ENCODE peak calls at places on chromosomes 16 and 17, in ten cellular contexts. One of them, this sample, is unnamed.

GRCh38 chr17:42670199-42670924 is 6.4 kb downstream of the PLEKHH3 start:
- DNase-seq in left ventricle myocardium inferior: no peak
- DNase-seq in A549: no peak
- DNase-seq in stomach: no peak
- DNase-seq in neural progenitor cell: peak; percentile 79
- DNase-seq in natural killer cell: no peak
- DNase-seq in dorsolateral prefrontal cortex: no peak
- DNase-seq in progenitor cell of endocrine pancreas: no peak
- DNase-seq in coronary artery: no peak
- DNase-seq in CD8-positive, alpha-beta T cell: no peak
- DNase-seq in this sample: peak; percentile 60

GRCh38 chr17:48722924-48723554 is at the start of gene PRAC2:
- DNase-seq in left ventricle myocardium inferior: no peak
- DNase-seq in A549: no peak
- DNase-seq in stomach: no peak
- DNase-seq in neural progenitor cell: peak; percentile 51
- DNase-seq in natural killer cell: no peak
- DNase-seq in dorsolateral prefrontal cortex: no peak
- DNase-seq in progenitor cell of endocrine pancreas: no peak
- DNase-seq in coronary artery: no peak
- DNase-seq in CD8-positive, alpha-beta T cell: no peak
- DNase-seq in this sample: no peak

GRCh38 chr16:72286936-72287620 is 115.1 kb upstream of the PMFBP1 start:
- DNase-seq in left ventricle myocardium inferior: no peak
- DNase-seq in A549: no peak
- DNase-seq in stomach: no peak
- DNase-seq in neural progenitor cell: no peak
- DNase-seq in natural killer cell: no peak
- DNase-seq in dorsolateral prefrontal cortex: no peak
- DNase-seq in progenitor cell of endocrine pancreas: no peak
- DNase-seq in coronary artery: no peak
- DNase-seq in CD8-positive, alpha-beta T cell: no peak
- DNase-seq in this sample: no peak

GRCh38 chr16:56370836-56371235 is 54.5 kb downstream of the AMFR start:
- DNase-seq in left ventricle myocardium inferior: no peak
- DNase-seq in A549: no peak
- DNase-seq in stomach: peak; percentile 42
- DNase-seq in neural progenitor cell: no peak
- DNase-seq in natural killer cell: no peak
- DNase-seq in dorsolateral prefrontal cortex: no peak
- DNase-seq in progenitor cell of endocrine pancreas: no peak
- DNase-seq in coronary artery: no peak
- DNase-seq in CD8-positive, alpha-beta T cell: no peak
- DNase-seq in this sample: no peak

GRCh38 chr17:28926786-28927185 is 23.9 kb upstream of the DHRS13 start:
- DNase-seq in left ventricle myocardium inferior: no peak
- DNase-seq in A549: no peak
- DNase-seq in stomach: no peak
- DNase-seq in neural progenitor cell: no peak
- DNase-seq in natural killer cell: no peak
- DNase-seq in dorsolateral prefrontal cortex: no peak
- DNase-seq in progenitor cell of endocrine pancreas: no peak
- DNase-seq in coronary artery: no peak
- DNase-seq in CD8-positive, alpha-beta T cell: no peak
- DNase-seq in this sample: no peak

GRCh38 chr16:54077412-54077821 is 209.2 kb downstream of the IRX3 start:
- DNase-seq in left ventricle myocardium inferior: no peak
- DNase-seq in A549: peak; percentile 38
- DNase-seq in stomach: no peak
- DNase-seq in neural progenitor cell: no peak
- DNase-seq in natural killer cell: no peak
- DNase-seq in dorsolateral prefrontal cortex: no peak
- DNase-seq in progenitor cell of endocrine pancreas: no peak
- DNase-seq in coronary artery: no peak
- DNase-seq in CD8-positive, alpha-beta T cell: no peak
- DNase-seq in this sample: no peak

GRCh38 chr17:57255182-57255775 is 1.0 kb upstream of the MSI2 start:
- DNase-seq in left ventricle myocardium inferior: no peak
- DNase-seq in A549: no peak
- DNase-seq in stomach: no peak
- DNase-seq in neural progenitor cell: no peak
- DNase-seq in natural killer cell: no peak
- DNase-seq in dorsolateral prefrontal cortex: no peak
- DNase-seq in progenitor cell of endocrine pancreas: no peak
- DNase-seq in coronary artery: no peak
- DNase-seq in CD8-positive, alpha-beta T cell: no peak
- DNase-seq in this sample: no peak

GRCh38 chr16:49216593-49216992 is 65.0 kb downstream of the CBLN1 start:
- DNase-seq in left ventricle myocardium inferior: no peak
- DNase-seq in A549: no peak
- DNase-seq in stomach: no peak
- DNase-seq in neural progenitor cell: no peak
- DNase-seq in natural killer cell: no peak
- DNase-seq in dorsolateral prefrontal cortex: no peak
- DNase-seq in progenitor cell of endocrine pancreas: no peak
- DNase-seq in coronary artery: no peak
- DNase-seq in CD8-positive, alpha-beta T cell: no peak
- DNase-seq in this sample: no peak

DNA sequence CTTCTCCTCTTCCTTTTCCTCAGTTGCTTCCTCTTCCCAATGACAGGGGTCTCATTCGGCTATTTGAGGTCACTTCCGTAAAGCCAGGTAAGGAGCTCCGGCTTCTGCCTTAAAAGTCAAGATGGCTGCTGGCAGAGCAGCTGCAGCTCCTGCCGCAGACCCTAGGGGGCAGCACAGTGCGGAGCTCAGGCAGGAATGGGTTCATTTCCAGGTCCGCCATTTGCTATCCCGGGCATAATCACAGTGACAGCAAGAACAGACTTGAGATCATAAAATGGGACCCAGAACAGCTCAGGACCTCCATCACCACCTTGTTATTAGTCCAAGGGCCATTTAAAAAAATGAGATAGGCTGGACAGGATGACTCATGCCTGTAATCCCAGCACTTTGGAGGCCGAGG is 199.5 kb downstream of the ZNF18 start:
- DNase-seq in left ventricle myocardium inferior: no peak
- DNase-seq in A549: peak; percentile 17
- DNase-seq in stomach: no peak
- DNase-seq in neural progenitor cell: no peak
- DNase-seq in natural killer cell: no peak
- DNase-seq in dorsolateral prefrontal cortex: no peak
- DNase-seq in progenitor cell of endocrine pancreas: no peak
- DNase-seq in coronary artery: no peak
- DNase-seq in CD8-positive, alpha-beta T cell: no peak
- DNase-seq in this sample: no peak
- TF ChIP-seq CTCF in left ventricle myocardium inferior: no peak
- TF ChIP-seq CTCF in A549: peak; percentile 9
- TF ChIP-seq CTCF in stomach: no peak
- TF ChIP-seq CTCF in neural progenitor cell: peak; percentile 36
- TF ChIP-seq CTCF in natural killer cell: no peak
- TF ChIP-seq CTCF in dorsolateral prefrontal cortex: no peak
- TF ChIP-seq CTCF in progenitor cell of endocrine pancreas: peak; percentile 11
- TF ChIP-seq CTCF in coronary artery: no peak
- TF ChIP-seq CTCF in CD8-positive, alpha-beta T cell: no peak
- TF ChIP-seq CTCF in this sample: no peak

GRCh38 chr16:51374346-51374745 is 223.3 kb upstream of the SALL1 start:
- DNase-seq in left ventricle myocardium inferior: no peak
- DNase-seq in A549: no peak
- DNase-seq in stomach: no peak
- DNase-seq in neural progenitor cell: no peak
- DNase-seq in natural killer cell: no peak
- DNase-seq in dorsolateral prefrontal cortex: no peak
- DNase-seq in progenitor cell of endocrine pancreas: no peak
- DNase-seq in coronary artery: no peak
- DNase-seq in CD8-positive, alpha-beta T cell: no peak
- DNase-seq in this sample: no peak

GRCh38 chr16:51374790-51375189 is 223.7 kb upstream of the SALL1 start:
- DNase-seq in left ventricle myocardium inferior: no peak
- DNase-seq in A549: no peak
- DNase-seq in stomach: no peak
- DNase-seq in neural progenitor cell: no peak
- DNase-seq in natural killer cell: no peak
- DNase-seq in dorsolateral prefrontal cortex: no peak
- DNase-seq in progenitor cell of endocrine pancreas: no peak
- DNase-seq in coronary artery: no peak
- DNase-seq in CD8-positive, alpha-beta T cell: no peak
- DNase-seq in this sample: no peak

DNA sequence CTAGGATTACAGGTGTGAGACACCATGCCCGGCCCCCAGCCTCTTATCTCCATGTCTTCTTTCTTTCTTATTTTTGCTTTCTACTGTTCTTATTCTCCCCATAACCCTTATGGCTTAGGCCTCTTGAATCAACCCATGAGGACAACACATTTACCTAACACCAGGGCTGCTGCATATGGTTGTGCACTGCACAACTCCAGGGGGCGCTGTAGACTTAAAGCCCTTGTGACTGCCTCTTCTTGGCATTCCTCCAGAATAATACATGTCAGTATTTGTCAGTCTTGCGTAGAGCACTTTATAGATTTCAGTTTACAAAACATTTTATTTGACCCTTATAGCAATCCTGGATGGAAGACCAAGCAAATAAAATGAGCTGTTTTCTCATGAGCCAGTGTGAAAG is 225.0 kb upstream of the SALL1 start:
- DNase-seq in left ventricle myocardium inferior: no peak
- DNase-seq in A549: no peak
- DNase-seq in stomach: no peak
- DNase-seq in neural progenitor cell: no peak
- DNase-seq in natural killer cell: no peak
- DNase-seq in dorsolateral prefrontal cortex: no peak
- DNase-seq in progenitor cell of endocrine pancreas: no peak
- DNase-seq in coronary artery: no peak
- DNase-seq in CD8-positive, alpha-beta T cell: no peak
- DNase-seq in this sample: no peak
- TF ChIP-seq CTCF in left ventricle myocardium inferior: no peak
- TF ChIP-seq CTCF in A549: peak; percentile 7
- TF ChIP-seq CTCF in stomach: no peak
- TF ChIP-seq CTCF in neural progenitor cell: peak; percentile 23
- TF ChIP-seq CTCF in natural killer cell: no peak
- TF ChIP-seq CTCF in dorsolateral prefrontal cortex: no peak
- TF ChIP-seq CTCF in progenitor cell of endocrine pancreas: no peak
- TF ChIP-seq CTCF in coronary artery: no peak
- TF ChIP-seq CTCF in CD8-positive, alpha-beta T cell: no peak
- TF ChIP-seq CTCF in this sample: no peak

GRCh38 chr17:38558751-38559024 is 47.1 kb downstream of the SRCIN1 start:
- DNase-seq in left ventricle myocardium inferior: no peak
- DNase-seq in A549: no peak
- DNase-seq in stomach: no peak
- DNase-seq in neural progenitor cell: peak; percentile 40
- DNase-seq in natural killer cell: no peak
- DNase-seq in dorsolateral prefrontal cortex: no peak
- DNase-seq in progenitor cell of endocrine pancreas: no peak
- DNase-seq in coronary artery: no peak
- DNase-seq in CD8-positive, alpha-beta T cell: no peak
- DNase-seq in this sample: no peak

GRCh38 chr17:38560503-38561318 is 45.0 kb downstream of the SRCIN1 start:
- DNase-seq in left ventricle myocardium inferior: no peak
- DNase-seq in A549: no peak
- DNase-seq in stomach: no peak
- DNase-seq in neural progenitor cell: peak; percentile 66
- DNase-seq in natural killer cell: no peak
- DNase-seq in dorsolateral prefrontal cortex: no peak
- DNase-seq in progenitor cell of endocrine pancreas: no peak
- DNase-seq in coronary artery: no peak
- DNase-seq in CD8-positive, alpha-beta T cell: no peak
- DNase-seq in this sample: no peak

GRCh38 chr17:38559880-38560230 is 45.9 kb downstream of the SRCIN1 start:
- DNase-seq in left ventricle myocardium inferior: no peak
- DNase-seq in A549: no peak
- DNase-seq in stomach: no peak
- DNase-seq in neural progenitor cell: no peak
- DNase-seq in natural killer cell: no peak
- DNase-seq in dorsolateral prefrontal cortex: no peak
- DNase-seq in progenitor cell of endocrine pancreas: no peak
- DNase-seq in coronary artery: no peak
- DNase-seq in CD8-positive, alpha-beta T cell: no peak
- DNase-seq in this sample: no peak

GRCh38 chr17:38557836-38558750 is 47.7 kb downstream of the SRCIN1 start:
- DNase-seq in left ventricle myocardium inferior: peak; percentile 90
- DNase-seq in A549: peak; percentile 99
- DNase-seq in stomach: peak; percentile 95
- DNase-seq in neural progenitor cell: peak; percentile 98
- DNase-seq in natural killer cell: peak; percentile 85
- DNase-seq in dorsolateral prefrontal cortex: peak; percentile 85
- DNase-seq in progenitor cell of endocrine pancreas: peak; percentile 84
- DNase-seq in coronary artery: peak; percentile 88
- DNase-seq in CD8-positive, alpha-beta T cell: peak; percentile 75
- DNase-seq in this sample: peak; percentile 80

DNA sequence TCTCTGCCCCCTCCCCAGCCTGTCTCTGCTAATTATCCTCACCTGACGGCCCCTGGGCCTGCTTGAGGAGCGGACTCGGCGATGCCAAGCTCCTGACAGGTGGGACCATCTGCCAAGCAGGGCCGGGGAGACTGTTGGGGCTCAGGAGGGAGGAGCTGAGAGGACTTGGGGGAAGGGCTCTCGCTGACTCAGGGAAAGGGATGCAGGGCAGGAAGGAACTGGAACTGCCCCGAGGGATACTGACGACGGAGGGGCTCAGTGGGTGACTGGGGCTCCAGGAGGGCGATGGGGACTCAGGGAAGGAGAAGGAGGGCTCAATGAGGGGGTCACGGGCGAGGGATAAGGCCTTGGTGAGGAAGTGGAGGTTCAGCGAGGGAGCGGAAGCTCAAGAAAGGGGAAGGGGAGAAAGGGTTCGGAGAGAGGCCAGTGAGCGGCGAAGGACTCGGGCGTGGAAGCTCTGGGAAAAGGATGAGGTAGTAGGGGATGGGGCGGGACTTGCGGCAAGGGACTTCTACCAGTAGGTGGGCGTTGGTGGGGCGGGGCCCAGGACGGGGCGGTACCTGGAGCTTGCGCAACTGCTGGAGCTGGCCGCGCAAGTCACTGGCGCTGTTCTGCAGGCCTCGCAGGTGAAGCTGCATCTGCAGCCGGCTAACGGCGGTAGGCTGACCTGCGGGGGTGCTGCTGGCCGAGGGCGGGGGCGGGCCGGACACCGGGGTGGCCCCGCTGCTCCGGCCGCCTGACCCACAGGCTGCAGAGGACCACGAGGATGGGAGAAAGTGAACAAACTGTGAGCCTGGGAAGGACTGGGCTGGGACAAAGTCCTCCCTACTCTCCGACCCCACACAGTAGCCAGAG is 46.5 kb downstream of the SRCIN1 start:
- DNase-seq in left ventricle myocardium inferior: peak; percentile 76
- DNase-seq in A549: peak; percentile 98
- DNase-seq in stomach: peak; percentile 94
- DNase-seq in neural progenitor cell: peak; percentile 96
- DNase-seq in natural killer cell: peak; percentile 80
- DNase-seq in dorsolateral prefrontal cortex: peak; percentile 55
- DNase-seq in progenitor cell of endocrine pancreas: peak; percentile 80
- DNase-seq in coronary artery: no peak
- DNase-seq in CD8-positive, alpha-beta T cell: peak; percentile 80
- DNase-seq in this sample: peak; percentile 84
- TF ChIP-seq CTCF in left ventricle myocardium inferior: no peak
- TF ChIP-seq CTCF in A549: peak; percentile 25
- TF ChIP-seq CTCF in stomach: no peak
- TF ChIP-seq CTCF in neural progenitor cell: peak; percentile 53
- TF ChIP-seq CTCF in natural killer cell: no peak
- TF ChIP-seq CTCF in dorsolateral prefrontal cortex: no peak
- TF ChIP-seq CTCF in progenitor cell of endocrine pancreas: peak; percentile 41
- TF ChIP-seq CTCF in coronary artery: no peak
- TF ChIP-seq CTCF in CD8-positive, alpha-beta T cell: peak; percentile 30
- TF ChIP-seq CTCF in this sample: peak; percentile 38

DNA sequence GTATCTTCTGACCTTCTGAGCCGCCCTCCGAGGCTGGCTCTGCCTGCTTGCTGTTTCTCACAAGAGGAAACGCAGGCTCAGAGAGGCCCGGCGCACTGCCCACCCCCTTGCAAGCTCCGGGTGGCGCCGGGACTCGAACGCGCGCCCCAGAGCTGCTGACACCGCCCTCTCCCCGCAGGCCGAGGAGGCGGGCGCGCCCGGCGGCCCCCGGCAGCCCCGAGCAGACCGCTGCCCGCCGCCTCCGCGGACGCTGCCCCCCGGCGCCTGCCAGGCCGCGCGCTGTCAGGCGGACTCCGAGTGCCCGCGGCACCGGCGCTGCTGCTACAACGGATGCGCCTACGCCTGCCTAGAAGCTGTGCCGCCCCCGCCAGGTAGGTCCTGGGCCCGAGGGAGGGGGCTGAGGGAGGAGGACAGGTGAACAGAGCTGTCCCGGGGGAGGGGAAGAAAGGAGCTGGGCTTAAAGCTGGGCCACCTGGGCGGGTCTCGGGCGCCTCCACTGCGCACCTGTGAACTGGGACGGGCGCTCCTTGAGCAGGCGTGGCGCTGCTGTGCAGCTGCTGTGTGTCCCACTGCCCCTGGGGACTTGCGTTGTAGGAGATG is 18.2 kb downstream of the WFDC1 start:
- DNase-seq in left ventricle myocardium inferior: no peak
- DNase-seq in A549: no peak
- DNase-seq in stomach: no peak
- DNase-seq in neural progenitor cell: peak; percentile 66
- DNase-seq in natural killer cell: no peak
- DNase-seq in dorsolateral prefrontal cortex: no peak
- DNase-seq in progenitor cell of endocrine pancreas: peak; percentile 27
- DNase-seq in coronary artery: no peak
- DNase-seq in CD8-positive, alpha-beta T cell: no peak
- DNase-seq in this sample: no peak
- TF ChIP-seq CTCF in left ventricle myocardium inferior: no peak
- TF ChIP-seq CTCF in A549: no peak
- TF ChIP-seq CTCF in stomach: no peak
- TF ChIP-seq CTCF in neural progenitor cell: peak; percentile 26
- TF ChIP-seq CTCF in natural killer cell: no peak
- TF ChIP-seq CTCF in dorsolateral prefrontal cortex: no peak
- TF ChIP-seq CTCF in progenitor cell of endocrine pancreas: peak; percentile 19
- TF ChIP-seq CTCF in coronary artery: no peak
- TF ChIP-seq CTCF in CD8-positive, alpha-beta T cell: no peak
- TF ChIP-seq CTCF in this sample: no peak

This sample was measured in CD4-positive, alpha-beta T cell.